ENCODE peak calls at places on chromosome 2, in four cellular contexts. F is H9, T is ovary, P is B cell. R is an unnamed sample.

GRCh38 chr2:145066151-145066661 is 546.3 kb upstream of the ZEB2 start:
- DNase-seq in T (no peak), F (no peak), P (no peak), R (no peak)

GRCh38 chr2:109415460-109416004 is 198.2 kb downstream of the SEPTIN10 start:
- DNase-seq in T (no peak), P (no peak), F (peak; percentile 61), R (no peak)

GRCh38 chr2:23700627-23701026 is 226.3 kb downstream of the ATAD2B start:
- DNase-seq in P (no peak), F (no peak), T (no peak), R (no peak)

GRCh38 chr2:49770919-49771318 is 616.6 kb upstream of the FSHR start:
- DNase-seq in F (peak; percentile 88), T (no peak), P (no peak), R (no peak)

GRCh38 chr2:150459281-150459680 is 28.2 kb downstream of the RND3 start:
- DNase-seq in F (no peak), P (no peak), T (no peak), R (no peak)

GRCh38 chr2:141109633-141110032 is 1021.2 kb downstream of the LRP1B start:
- DNase-seq in F (peak; percentile 38), T (no peak), P (no peak), R (no peak)

GRCh38 chr2:70901235-70902066 is 34.2 kb upstream of the ATP6V1B1 start:
- DNase-seq in P (no peak), T (no peak), F (peak; percentile 69), R (no peak)

GRCh38 chr2:74822771-74823283 is 11.1 kb upstream of the HK2 start:
- DNase-seq in P (no peak), F (no peak), T (no peak), R (no peak)